ENCODE peak calls at places on chromosomes 3 and 15, in four cellular contexts. Z is CD4-positive, alpha-beta T cell; B is GM10248; Y is fibroblast of villous mesenchyme. F is an unnamed sample.

GRCh38 chr3:143000525-143000924 is 845 bp upstream of the U2SURP start:
- DNase-seq in Y (peak; percentile 33), B (no peak), Z (no peak), F (no peak)

GRCh38 chr3:138314751-138315150 is 14.9 kb downstream of the NME9 start:
- DNase-seq in Z (no peak), Y (no peak), B (no peak), F (no peak)

GRCh38 chr3:134838599-134838998 is 43.5 kb downstream of the EPHB1 start:
- DNase-seq in Y (no peak), Z (no peak), B (no peak), F (no peak)

GRCh38 chr3:143565943-143566342 is 282.3 kb downstream of the SLC9A9 start:
- DNase-seq in Z (no peak), Y (peak; percentile 48), B (no peak), F (no peak)

GRCh38 chr3:146067048-146067447 is 93.9 kb downstream of the PLOD2 start:
- DNase-seq in B (no peak), Z (no peak), Y (peak; percentile 69), F (no peak)

GRCh38 chr3:37279226-37279625 is 104.8 kb upstream of the LRRFIP2 start:
- DNase-seq in Z (no peak), Y (peak; percentile 22), B (no peak), F (no peak)

GRCh38 chr3:28726840-28727239 is 378.2 kb upstream of the AZI2 start:
- DNase-seq in Z (no peak), Y (peak; percentile 23), B (peak; percentile 24), F (peak; percentile 45)

GRCh38 chr3:50237754-50238548 is 1.9 kb downstream of the GNAI2 start:
- DNase-seq in B (peak; percentile 87), Y (peak; percentile 84), Z (peak; percentile 78), F (peak; percentile 77)

GRCh38 chr15:73956276-73957086 is 30.2 kb downstream of the LOXL1 start:
- DNase-seq in Z (no peak), B (no peak), Y (peak; percentile 70), F (no peak)

GRCh38 chr3:120338517-120338916 is 10.6 kb downstream of the LRRC58 start:
- DNase-seq in B (no peak), Z (no peak), Y (no peak), F (no peak)

GRCh38 chr3:31704651-31705179 is 172.0 kb downstream of the STT3B start:
- DNase-seq in Y (peak; percentile 89), Z (no peak), B (no peak), F (peak; percentile 68)

GRCh38 chr3:43526956-43527355 is 94.9 kb downstream of the ANO10 start:
- DNase-seq in B (no peak), Z (no peak), Y (peak; percentile 54), F (no peak)

GRCh38 chr15:78988361-78988911 is 43.6 kb upstream of the CTSH start:
- DNase-seq in B (peak; percentile 47), Z (no peak), Y (peak; percentile 99), F (peak; percentile 79)

GRCh38 chr15:21260966-21261395 is 179.3 kb downstream of the POTEB3 start:
- DNase-seq in B (no peak), Z (no peak), Y (no peak), F (peak; percentile 61)

GRCh38 chr3:10384541-10385360 is 63.8 kb upstream of the SEC13 start:
- DNase-seq in Y (no peak), B (no peak), Z (no peak), F (no peak)

GRCh38 chr15:101455291-101455916 is 34.1 kb downstream of the PCSK6 start:
- DNase-seq in Z (no peak), B (no peak), Y (peak; percentile 85), F (no peak)

GRCh38 chr15:77035584-77035983 is 35.3 kb downstream of the TSPAN3 start:
- DNase-seq in B (no peak), Y (no peak), Z (no peak), F (no peak)

GRCh38 chr3:82329300-82329699 is 567.9 kb upstream of the GBE1 start:
- DNase-seq in Y (no peak), B (no peak), Z (no peak), F (no peak)
- TF ChIP-seq CTCF in Y (no peak), B (no peak), Z (no peak), F (no peak)

GRCh38 chr3:131028844-131029243 is 2.2 kb downstream of the NEK11 start:
- DNase-seq in B (no peak), Y (no peak), Z (no peak), F (no peak)

GRCh38 chr3:131031660-131032059 is 5.0 kb downstream of the NEK11 start:
- DNase-seq in B (no peak), Y (no peak), Z (no peak), F (no peak)

GRCh38 chr3:131025500-131025899 is 1.1 kb downstream of the ASTE1 start:
- DNase-seq in Z (no peak), B (no peak), Y (no peak), F (no peak)

DNA sequence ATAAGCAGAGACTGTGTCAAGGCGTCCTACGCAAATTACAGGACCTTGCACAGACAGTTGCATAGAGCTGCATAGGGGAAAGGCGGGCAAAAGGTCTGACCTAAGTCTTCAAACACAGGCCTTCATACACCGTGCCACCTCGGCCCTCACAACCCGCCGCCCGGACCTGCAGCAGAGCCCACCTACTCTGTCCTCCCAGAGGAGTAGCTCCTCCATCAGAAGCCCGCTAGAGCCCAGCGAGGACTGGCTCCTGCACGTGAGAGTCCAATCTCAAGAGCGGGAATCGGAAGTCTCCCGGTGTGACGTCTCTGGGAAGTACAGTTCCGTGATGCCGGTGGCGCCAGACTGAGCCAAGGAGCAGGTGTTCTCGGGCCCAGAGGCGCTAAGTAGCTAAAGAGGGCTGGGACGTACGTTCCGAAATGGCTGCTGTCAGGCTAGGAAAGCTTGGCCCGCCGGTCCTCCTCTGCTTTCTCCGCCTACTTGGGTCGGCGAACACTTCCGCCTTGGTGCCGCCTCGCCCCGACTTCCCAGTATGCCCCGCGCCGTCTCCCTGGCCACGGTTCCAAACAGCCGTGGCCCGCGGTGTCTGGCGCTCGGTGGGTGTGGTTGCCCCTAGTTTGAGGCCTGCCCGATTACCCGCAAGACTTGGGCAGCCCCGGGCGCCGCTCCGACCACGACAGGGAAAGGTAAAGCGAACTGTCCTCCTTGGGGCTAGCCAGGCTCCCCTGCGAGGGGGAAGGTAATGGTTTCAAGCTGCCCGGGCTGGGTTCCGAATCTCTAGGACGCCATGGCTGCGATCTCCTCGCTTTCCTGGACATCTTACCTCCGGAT is at the start of the genes ASTE1 and NEK11:
- DNase-seq in B (peak; percentile 92), Z (peak; percentile 85), Y (peak; percentile 80), F (peak; percentile 94)
- TF ChIP-seq CTCF in B (no peak), Z (no peak), Y (no peak), F (no peak)

DNA sequence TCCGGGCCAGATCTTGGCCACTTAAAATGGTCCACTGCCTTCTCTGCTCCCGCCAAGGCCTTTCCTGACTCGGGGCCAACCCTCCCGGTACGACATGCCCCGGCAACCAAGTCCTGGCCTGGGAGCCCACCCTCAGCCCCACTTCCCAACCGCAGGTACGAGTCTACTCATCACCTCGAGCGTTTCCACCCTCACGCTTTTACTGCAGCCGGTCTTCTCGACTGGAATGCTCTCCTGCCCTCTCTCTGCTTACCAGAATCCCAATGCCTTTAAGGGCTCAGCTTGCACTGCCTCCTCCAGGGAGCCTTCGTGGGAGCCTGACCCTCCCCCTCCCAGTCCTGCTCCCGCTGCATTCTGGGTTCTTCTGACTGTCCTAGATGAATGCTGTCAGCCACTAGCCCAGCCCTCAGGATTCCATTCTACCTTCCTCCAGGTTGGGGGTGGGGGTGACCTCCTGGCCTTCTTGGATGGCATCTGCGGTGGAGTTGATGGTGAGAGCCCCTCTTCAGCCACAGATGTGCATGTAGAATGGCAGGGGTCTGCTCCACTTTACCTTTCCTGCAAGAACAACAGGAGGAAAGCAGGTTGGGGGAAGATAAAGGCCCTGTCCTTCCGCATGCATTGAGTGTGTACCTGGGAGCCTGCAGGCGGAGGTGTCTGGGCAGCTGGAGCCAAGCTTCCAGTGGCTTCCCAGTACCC is 1.1 kb upstream of the CSRNP1 start:
- DNase-seq in Y (no peak), B (no peak), Z (no peak), F (no peak)
- TF ChIP-seq CTCF in Y (no peak), B (no peak), Z (no peak), F (no peak)

GRCh38 chr15:96353378-96353930 is 23.0 kb downstream of the NR2F2 start:
- DNase-seq in Z (no peak), Y (peak; percentile 61), B (no peak), F (no peak)

GRCh38 chr15:96353931-96354730 is 23.6 kb downstream of the NR2F2 start:
- DNase-seq in Y (peak; percentile 67), Z (no peak), B (no peak), F (no peak)

GRCh38 chr15:96356494-96357455 is 26.3 kb downstream of the NR2F2 start:
- DNase-seq in Y (peak; percentile 94), Z (peak; percentile 19), B (peak; percentile 79), F (peak; percentile 76)

GRCh38 chr15:96355561-96356129 is 25.1 kb downstream of the NR2F2 start:
- DNase-seq in Z (no peak), Y (peak; percentile 14), B (no peak), F (no peak)

GRCh38 chr15:96354731-96355560 is 24.4 kb downstream of the NR2F2 start:
- DNase-seq in B (no peak), Z (no peak), Y (peak; percentile 94), F (no peak)
- TF ChIP-seq CTCF in B (no peak), Z (no peak), Y (peak; percentile 42), F (no peak)

GRCh38 chr3:112640864-112641751 is at the start of gene CCDC80:
- DNase-seq in Z (no peak), Y (peak; percentile 96), B (no peak), F (no peak)
- TF ChIP-seq CTCF in Z (no peak), Y (no peak), B (no peak), F (no peak)

GRCh38 chr15:98581715-98582114 is 66.6 kb upstream of the IGF1R start:
- DNase-seq in Y (no peak), B (no peak), Z (no peak), F (no peak)
- TF ChIP-seq CTCF in Y (no peak), B (no peak), Z (peak; percentile 45), F (no peak)

GRCh38 chr15:94004697-94005096 is 226.7 kb upstream of the MCTP2 start:
- DNase-seq in Y (no peak), B (no peak), Z (no peak), F (peak; percentile 17)
- TF ChIP-seq CTCF in Y (no peak), B (no peak), Z (no peak), F (no peak)

GRCh38 chr15:66587749-66588148 is 22.0 kb upstream of the LCTL start:
- DNase-seq in B (no peak), Z (no peak), Y (no peak), F (no peak)

GRCh38 chr15:66588971-66589370 is 23.2 kb upstream of the LCTL start:
- DNase-seq in Y (no peak), Z (no peak), B (no peak), F (peak; percentile 21)

GRCh38 chr15:66590435-66590834 is 24.6 kb upstream of the LCTL start:
- DNase-seq in Z (no peak), Y (no peak), B (no peak), F (no peak)

GRCh38 chr15:66587020-66587419 is 21.2 kb upstream of the LCTL start:
- DNase-seq in B (no peak), Z (no peak), Y (no peak), F (no peak)

DNA sequence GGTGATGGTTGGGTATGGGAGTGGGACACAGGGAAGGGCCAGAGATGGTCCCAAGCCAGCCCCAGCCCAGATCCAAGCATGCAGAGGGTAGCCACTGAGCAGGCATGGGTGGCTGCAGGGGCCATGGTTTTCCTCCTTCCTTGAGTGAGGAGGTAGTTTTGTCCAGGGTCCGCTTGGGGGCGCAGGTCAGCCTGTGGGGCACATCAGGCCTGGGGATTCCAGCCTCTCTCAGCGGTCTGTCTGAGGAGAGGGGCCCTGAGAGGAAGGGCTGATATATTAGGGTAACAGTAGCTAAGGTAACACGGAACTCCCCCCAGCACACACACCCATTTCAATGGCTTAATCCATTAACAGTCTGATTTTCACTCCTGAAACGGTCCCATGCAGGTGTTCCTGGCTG is 22.7 kb upstream of the LCTL start:
- DNase-seq in Z (no peak), B (no peak), Y (no peak), F (no peak)
- TF ChIP-seq CTCF in Z (no peak), B (no peak), Y (peak; percentile 5), F (no peak)

F was measured in mucosa of descending colon.